ENCODE peak calls at places on chromosomes 2 and 18, in five cellular contexts. D is endodermal cell; L is CD8-positive, alpha-beta T cell; G is stomach; T is right cardiac atrium. Q is an unnamed sample.

GRCh38 chr2:196218109-196218508 is 46.7 kb upstream of the STK17B start:
- DNase-seq in T (no peak), G (no peak), L (no peak), D (no peak), Q (no peak)

GRCh38 chr2:239278941-239279365 is 121.9 kb downstream of the HDAC4 start:
- DNase-seq in G (no peak), D (no peak), L (no peak), T (peak; percentile 31), Q (no peak)

GRCh38 chr2:86033751-86034680 is 71.7 kb downstream of the POLR1A start:
- DNase-seq in L (no peak), G (no peak), T (no peak), D (no peak), Q (no peak)

GRCh38 chr18:79360933-79361332 is 34.8 kb upstream of the NFATC1 start:
- DNase-seq in D (peak; percentile 26), G (no peak), T (no peak), L (no peak), Q (no peak)

GRCh38 chr18:33870059-33870458 is 292.0 kb downstream of the ASXL3 start:
- DNase-seq in G (no peak), T (no peak), D (no peak), L (no peak), Q (no peak)

GRCh38 chr2:104836837-104837236 is 17.1 kb upstream of the POU3F3 start:
- DNase-seq in T (no peak), G (no peak), L (no peak), D (no peak), Q (no peak)

GRCh38 chr2:187900023-187900422 is 345.8 kb upstream of the TFPI start:
- DNase-seq in L (no peak), D (no peak), G (no peak), T (no peak), Q (no peak)

GRCh38 chr2:137380610-137381009 is 583.7 kb upstream of the HNMT start:
- DNase-seq in D (no peak), G (no peak), T (no peak), L (no peak), Q (no peak)

GRCh38 chr2:241609859-241610793 is 26.8 kb downstream of the THAP4 start:
- DNase-seq in T (peak; percentile 96), G (peak; percentile 90), L (peak; percentile 94), D (peak; percentile 98), Q (no peak)

GRCh38 chr2:157509755-157510154 is 65.9 kb upstream of the CYTIP start:
- DNase-seq in L (no peak), T (no peak), D (no peak), G (no peak), Q (no peak)

GRCh38 chr2:101827246-101827645 is 129.7 kb downstream of the MAP4K4 start:
- DNase-seq in G (no peak), L (no peak), T (no peak), D (no peak), Q (no peak)

GRCh38 chr2:36373149-36373880 is 17.7 kb downstream of the CRIM1 start:
- DNase-seq in G (no peak), T (no peak), L (no peak), D (peak; percentile 50), Q (no peak)

GRCh38 chr2:166897666-166898065 is 9.4 kb downstream of the XIRP2 start:
- DNase-seq in G (no peak), T (no peak), L (no peak), D (no peak), Q (no peak)

GRCh38 chr2:133506962-133507361 is 61.3 kb downstream of the NCKAP5 start:
- DNase-seq in L (no peak), D (no peak), T (no peak), G (no peak), Q (no peak)

GRCh38 chr2:172283476-172283875 is 143.9 kb upstream of the ITGA6 start:
- DNase-seq in G (no peak), T (no peak), L (no peak), D (no peak), Q (no peak)

GRCh38 chr2:219829968-219830738 is 202.7 kb downstream of the SLC4A3 start:
- DNase-seq in L (no peak), G (no peak), T (no peak), D (peak; percentile 17), Q (peak; percentile 76)

GRCh38 chr2:164498841-164499240 is 122.4 kb downstream of the GRB14 start:
- DNase-seq in D (no peak), G (no peak), L (no peak), T (no peak), Q (no peak)

GRCh38 chr2:217936952-217937351 is 65.8 kb downstream of the TNS1 start:
- DNase-seq in D (no peak), G (no peak), T (no peak), L (no peak), Q (no peak)

GRCh38 chr2:116510117-116510671 is 1304.3 kb upstream of the DDX18 start:
- DNase-seq in L (no peak), T (no peak), G (no peak), D (peak; percentile 49), Q (no peak)

GRCh38 chr2:70962211-70962884 is 16.1 kb upstream of the ANKRD53 start:
- DNase-seq in G (no peak), T (no peak), L (no peak), D (peak; percentile 53), Q (no peak)

GRCh38 chr2:85303780-85304531 is 23.8 kb downstream of the TGOLN2 start:
- DNase-seq in T (no peak), G (no peak), D (no peak), L (no peak), Q (no peak)

GRCh38 chr18:750456-750855 is 38.0 kb upstream of the ENOSF1 start:
- DNase-seq in D (no peak), T (no peak), G (no peak), L (no peak), Q (no peak)

GRCh38 chr2:40292291-40292690 is 159.6 kb downstream of the SLC8A1 start:
- DNase-seq in G (no peak), T (no peak), L (no peak), D (no peak), Q (no peak)

GRCh38 chr18:32237024-32237423 is 47.2 kb downstream of the MEP1B start:
- DNase-seq in D (no peak), G (no peak), L (no peak), T (no peak), Q (no peak)

GRCh38 chr2:164896634-164897033 is 55.0 kb upstream of the COBLL1 start:
- DNase-seq in L (no peak), T (no peak), D (no peak), G (no peak), Q (no peak)

GRCh38 chr2:222334914-222335313 is 36.1 kb upstream of the PAX3 start:
- DNase-seq in G (no peak), T (no peak), L (no peak), D (no peak), Q (no peak)

GRCh38 chr18:54260376-54261072 is 8.8 kb upstream of the POLI start:
- DNase-seq in T (no peak), D (no peak), L (no peak), G (no peak), Q (no peak)

GRCh38 chr18:8516391-8517250 is 92.6 kb upstream of the RAB12 start:
- DNase-seq in L (no peak), D (no peak), T (no peak), G (no peak), Q (no peak)

GRCh38 chr18:31241425-31241824 is 76.5 kb upstream of the DSG1 start:
- DNase-seq in D (no peak), L (no peak), G (no peak), T (no peak), Q (no peak)

GRCh38 chr2:200797242-200797770 is 14.4 kb upstream of the BZW1 start:
- DNase-seq in D (no peak), T (peak; percentile 64), L (no peak), G (peak; percentile 33), Q (no peak)

DNA sequence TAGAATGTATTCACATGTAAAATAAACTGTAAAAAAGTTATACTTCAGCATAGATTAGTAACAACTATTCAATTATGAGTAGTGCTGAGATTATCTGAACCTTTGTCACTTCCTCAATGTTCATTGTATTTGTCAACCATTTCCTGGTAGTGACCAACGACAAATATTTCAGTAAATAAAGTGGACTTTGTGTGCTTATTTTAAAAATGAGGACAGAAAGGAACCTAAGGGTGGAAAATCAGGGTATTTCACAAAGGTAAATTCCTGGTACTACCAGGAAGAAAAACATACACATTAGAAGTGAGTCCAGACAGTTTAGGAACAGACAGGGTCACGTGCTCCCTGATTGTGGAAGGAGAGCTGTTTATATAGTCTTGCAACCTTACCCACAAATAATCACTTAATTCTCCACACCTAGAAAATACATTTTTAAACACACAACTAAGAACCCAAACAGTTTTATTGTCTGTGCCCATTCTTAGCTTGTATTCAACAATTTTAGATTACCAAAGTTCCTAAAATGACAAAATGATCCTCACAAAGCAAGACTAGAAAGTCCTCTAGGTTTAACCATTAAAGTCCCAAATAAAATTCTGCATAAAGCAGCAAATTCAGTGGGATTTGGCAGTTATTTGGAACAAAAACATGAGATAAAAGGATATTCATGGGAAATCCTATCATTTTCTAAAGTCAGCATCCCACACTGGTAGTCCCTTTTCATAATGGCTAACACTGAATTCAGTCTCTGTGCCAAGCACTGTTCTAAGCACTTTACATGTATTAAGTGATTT is 28.2 kb downstream of the PELI1 start:
- DNase-seq in G (no peak), L (no peak), D (no peak), T (no peak), Q (no peak)
- H3K4me1 ChIP-seq in G (peaks cover 26% of the 10 kb centered on the region), L (peaks cover 33% of the 10 kb centered on the region), D (peaks cover 7% of the 10 kb centered on the region), T (peaks cover 7% of the 10 kb centered on the region), Q (peaks cover 63% of the 10 kb centered on the region)

GRCh38 chr18:34976084-34976483 is 65.1 kb upstream of the MAPRE2 start:
- DNase-seq in L (no peak), T (no peak), D (no peak), G (no peak), Q (no peak)
- H3K27ac ChIP-seq in L (no peak overlapping the region), T (no peak overlapping the region), D (no peak overlapping the region), G (peak overlapping the region; percentile 86), Q (no peak overlapping the region)

GRCh38 chr2:216369821-216370220 is 2.5 kb downstream of the MARCHF4 start:
- DNase-seq in T (peak; percentile 50), G (no peak), L (no peak), D (no peak), Q (no peak)
- H3K4me3 ChIP-seq in T (no peak overlapping the region), G (no peak overlapping the region), L (no peak overlapping the region), D (no peak overlapping the region), Q (no peak overlapping the region)

DNA sequence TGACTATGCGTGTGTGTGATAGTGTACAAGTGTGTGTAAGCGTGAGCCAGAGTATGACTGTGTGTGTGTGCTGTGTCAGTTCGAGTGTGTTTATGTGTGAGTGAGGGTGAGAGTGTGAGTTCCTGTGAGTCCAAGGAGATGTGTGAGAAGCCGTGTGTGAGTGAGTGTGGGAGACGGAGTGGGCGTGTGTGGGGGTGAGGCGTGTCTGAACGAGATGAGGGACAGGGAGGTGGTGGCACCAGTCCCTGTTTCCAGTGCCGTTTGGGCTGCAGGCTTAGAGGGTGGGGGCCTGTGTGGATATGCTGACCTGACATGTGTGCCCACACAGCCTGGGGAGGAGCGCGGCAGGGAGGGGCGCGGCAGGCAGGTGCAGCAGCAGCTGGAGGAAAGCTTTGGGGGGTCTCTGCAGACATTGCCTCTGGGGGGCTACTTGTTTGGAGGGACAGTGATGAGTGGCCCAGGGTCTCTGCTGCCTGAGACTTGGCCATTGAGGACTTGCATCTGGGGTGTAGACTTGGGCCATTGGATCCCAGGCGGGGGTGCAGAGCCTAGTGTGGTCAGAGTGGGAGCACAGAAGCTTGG is 41.6 kb downstream of the GLI2 start:
- DNase-seq in G (no peak), L (no peak), T (peak; percentile 20), D (peak; percentile 38), Q (no peak)
- H3K4me1 ChIP-seq in G (no peaks in the 10 kb centered on the region), L (no peaks in the 10 kb centered on the region), T (no peaks in the 10 kb centered on the region), D (no peaks in the 10 kb centered on the region), Q (peaks cover 16% of the 10 kb centered on the region)